ENCODE peak calls at places on chromosomes 12 and 14, in ten cellular contexts. R, V, D, K, N, I, F, W, G and X are unnamed samples.

GRCh38 chr12:26848156-26848825 is 15.3 kb upstream of the ITPR2 start:
- DNase-seq in W (no peak), F (no peak), I (no peak), K (no peak), D (no peak), G (no peak), R (no peak), V (no peak), N (no peak), X (no peak)

GRCh38 chr12:108187831-108188230 is 58.7 kb downstream of the WSCD2 start:
- DNase-seq in N (no peak), F (no peak), K (no peak), I (no peak), D (no peak), W (no peak), V (no peak), R (no peak), G (no peak), X (no peak)

GRCh38 chr14:96139879-96140278 is 64.8 kb upstream of the BDKRB2 start:
- DNase-seq in I (no peak), D (no peak), W (no peak), G (no peak), F (no peak), N (no peak), R (no peak), K (no peak), V (no peak), X (peak)

GRCh38 chr14:65206448-65207096 is 104.3 kb upstream of the MAX start:
- DNase-seq in I (no peak), K (no peak), F (no peak), R (peak), G (no peak), N (no peak), V (no peak), D (no peak), W (no peak), X (no peak)

GRCh38 chr14:61394542-61394941 is 73.2 kb downstream of the PRKCH start:
- DNase-seq in W (no peak), D (no peak), N (no peak), K (no peak), F (no peak), R (no peak), I (no peak), V (no peak), G (no peak), X (no peak)

GRCh38 chr12:54262403-54262925 is 17.5 kb downstream of the CBX5 start:
- DNase-seq in N (no peak), I (no peak), F (no peak), D (no peak), R (peak), G (no peak), W (no peak), V (no peak), K (no peak), X (no peak)

GRCh38 chr14:38623661-38624060 is 367.8 kb upstream of the CLEC14A start:
- DNase-seq in D (no peak), W (no peak), V (no peak), I (no peak), F (no peak), K (no peak), R (no peak), G (no peak), N (no peak), X (no peak)

GRCh38 chr14:101839236-101839635 is 77.7 kb downstream of the PPP2R5C start:
- DNase-seq in N (no peak), F (no peak), W (no peak), K (no peak), R (no peak), D (peak), V (no peak), G (no peak), I (peak), X (no peak)

GRCh38 chr14:59630281-59630963 is 53.8 kb upstream of the CCDC175 start:
- DNase-seq in R (no peak), K (peak), I (no peak), D (peak), G (peak), N (peak), W (no peak), V (no peak), F (no peak), X (no peak)

GRCh38 chr12:105672576-105672975 is 342.1 kb downstream of the C12orf75 start:
- DNase-seq in N (no peak), G (no peak), W (no peak), D (peak), R (no peak), F (peak), K (no peak), I (peak), V (peak), X (no peak)

GRCh38 chr14:47678993-47679392 is 3.6 kb upstream of the MDGA2 start:
- DNase-seq in F (no peak), W (no peak), N (no peak), I (no peak), G (no peak), K (no peak), V (no peak), R (no peak), D (no peak), X (no peak)

GRCh38 chr14:104239185-104239775 is 100.9 kb downstream of the KIF26A start:
- DNase-seq in R (no peak), W (no peak), D (no peak), I (peak), F (no peak), K (peak), V (peak), G (no peak), N (no peak), X (peak)

GRCh38 chr14:79578470-79578869 is 632.8 kb downstream of the DIO2 start:
- DNase-seq in K (no peak), F (no peak), W (no peak), N (no peak), D (no peak), I (no peak), R (no peak), G (no peak), V (no peak), X (no peak)

GRCh38 chr14:77314043-77314442 is 6.6 kb downstream of the POMT2 start:
- DNase-seq in D (no peak), R (peak), W (peak), I (peak), N (no peak), V (no peak), K (no peak), G (no peak), F (no peak), X (no peak)

GRCh38 chr12:53743277-53744129 is 8.3 kb downstream of the CISTR start:
- DNase-seq in V (peak), G (peak), D (peak), R (no peak), W (no peak), F (peak), N (peak), K (peak), I (peak), X (no peak)

DNA sequence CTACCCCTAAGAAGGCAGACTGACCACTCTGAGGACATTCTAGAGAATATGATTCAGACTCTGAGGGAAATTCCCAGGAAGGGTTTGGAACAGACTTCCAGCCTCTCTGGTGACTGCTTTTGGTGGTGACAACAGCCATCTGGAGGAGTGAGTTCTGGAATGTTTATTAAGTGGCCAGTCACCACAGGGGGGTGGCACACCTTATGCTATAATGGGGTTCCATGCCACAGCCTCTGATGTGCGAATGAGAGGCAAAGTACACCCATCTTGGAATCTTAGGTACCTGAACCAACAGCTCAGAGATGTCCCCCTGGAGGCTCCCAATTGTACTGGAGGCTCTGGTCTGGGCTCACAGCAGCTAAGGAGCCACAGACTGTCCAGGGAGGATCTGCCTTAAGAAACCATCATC is 9.5 kb upstream of the TINF2 start:
- DNase-seq in I (peak), V (no peak), K (no peak), F (no peak), R (peak), G (no peak), N (peak), D (no peak), W (no peak), X (no peak)
- TF ChIP-seq CTCF in I (no peak), V (no peak), K (no peak), F (no peak), R (peak), G (no peak), N (no peak), D (no peak), W (no peak), X (no peak)

GRCh38 chr12:169528-170360 is 44.2 kb downstream of the SLC6A12 start:
- DNase-seq in F (no peak), D (no peak), N (no peak), G (no peak), W (no peak), K (no peak), R (no peak), I (no peak), V (no peak), X (no peak)
- TF ChIP-seq CTCF in F (no peak), D (peak), N (no peak), G (no peak), W (no peak), K (peak), R (peak), I (no peak), V (no peak), X (no peak)

DNA sequence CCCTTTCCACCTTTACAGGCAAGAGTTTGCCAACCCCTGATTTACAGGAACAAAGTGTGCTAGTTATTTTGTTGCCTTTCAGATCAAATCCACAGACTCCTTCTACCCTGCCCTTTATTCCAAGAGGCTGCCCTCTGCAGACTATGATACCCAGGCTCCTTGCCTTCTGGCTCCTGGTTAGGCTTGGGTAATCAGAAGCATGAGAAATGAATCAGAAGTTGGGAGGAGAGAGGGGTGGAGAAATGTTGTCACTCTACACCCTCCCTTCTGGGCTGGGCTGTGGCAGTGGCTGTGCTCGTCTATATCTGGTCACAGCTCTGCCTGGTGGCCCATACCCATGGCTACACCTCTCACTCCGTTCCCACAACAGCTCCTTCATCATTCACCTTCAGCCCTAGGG is 204.6 kb upstream of the PLXNC1 start:
- DNase-seq in W (no peak), I (no peak), N (no peak), V (no peak), D (no peak), F (no peak), K (no peak), G (no peak), R (no peak), X (no peak)
- TF ChIP-seq CTCF in W (no peak), I (no peak), N (no peak), V (no peak), D (no peak), F (no peak), K (no peak), G (no peak), R (no peak), X (no peak)

GRCh38 chr14:51453869-51454268 is 197.8 kb upstream of the FRMD6 start:
- DNase-seq in N (no peak), F (no peak), V (no peak), I (no peak), R (no peak), W (no peak), G (no peak), D (no peak), K (no peak), X (no peak)
- TF ChIP-seq CTCF in N (no peak), F (no peak), V (no peak), I (no peak), R (no peak), W (no peak), G (no peak), D (no peak), K (no peak), X (no peak)

GRCh38 chr12:69354172-69354560 is 5.4 kb upstream of the YEATS4 start:
- DNase-seq in G (no peak), W (no peak), V (no peak), R (no peak), K (no peak), I (no peak), F (no peak), D (no peak), N (no peak), X (no peak)

GRCh38 chr12:69355363-69356035 is 4.0 kb upstream of the YEATS4 start:
- DNase-seq in K (no peak), G (no peak), V (no peak), W (no peak), D (no peak), F (no peak), N (no peak), R (no peak), I (no peak), X (no peak)

GRCh38 chr12:69354561-69355187 is 4.9 kb upstream of the YEATS4 start:
- DNase-seq in W (no peak), G (no peak), F (no peak), D (no peak), K (no peak), N (no peak), I (no peak), R (no peak), V (no peak), X (no peak)

GRCh38 chr12:69360348-69360672 is 767 bp downstream of the YEATS4 start:
- DNase-seq in G (no peak), D (no peak), K (no peak), N (no peak), W (no peak), I (no peak), V (no peak), F (no peak), R (no peak), X (no peak)

GRCh38 chr12:69359531-69360347 is at the start of gene YEATS4:
- DNase-seq in K (peak), N (peak), V (peak), G (peak), D (peak), F (peak), I (peak), R (peak), W (peak), X (peak)
- TF ChIP-seq CTCF in K (no peak), N (no peak), V (peak), G (no peak), D (no peak), F (no peak), I (peak), R (no peak), W (no peak), X (no peak)